ENCODE peak calls at places on chromosomes 4 and X, in eight cellular contexts. One of them, this sample, is unnamed.

GRCh38 chr4:173522160-173522873 is 7.7 kb downstream of the HAND2 start:
- DNase-seq in SIG-M5: no peak
- DNase-seq in stimulated activated CD4-positive, alpha-beta T cell treated with anti-CD3 and anti-CD28 coated beads, Interleukin-12 subunit alpha, Interleukin-12 subunit beta, amount 100 ng/mL, for 48 hours: no peak
- DNase-seq in sciatic nerve: peak
- DNase-seq in NCI-H1417: no peak
- DNase-seq in ELR: peak
- DNase-seq in spleen: peak
- DNase-seq in stimulated activated naive CD8-positive, alpha-beta T cell treated with anti-CD3 and anti-CD28 coated beads, Interleukin-15, Interleukin-2, amounts not matched to agents 100 U/mL and 50 U/mL, for 24 hours: no peak
- DNase-seq in this sample: peak

GRCh38 chr4:121900132-121900983 is 30.1 kb upstream of the BBS7 start:
- DNase-seq in SIG-M5: no peak
- DNase-seq in stimulated activated CD4-positive, alpha-beta T cell treated with anti-CD3 and anti-CD28 coated beads, Interleukin-12 subunit alpha, Interleukin-12 subunit beta, amount 100 ng/mL, for 48 hours: peak
- DNase-seq in sciatic nerve: peak
- DNase-seq in NCI-H1417: peak
- DNase-seq in ELR: peak
- DNase-seq in spleen: no peak
- DNase-seq in stimulated activated naive CD8-positive, alpha-beta T cell treated with anti-CD3 and anti-CD28 coated beads, Interleukin-15, Interleukin-2, amounts not matched to agents 100 U/mL and 50 U/mL, for 24 hours: peak
- DNase-seq in this sample: peak

GRCh38 chrX:55132416-55132815 is 43.6 kb downstream of the PAGE2 start:
- DNase-seq in SIG-M5: no peak
- DNase-seq in stimulated activated CD4-positive, alpha-beta T cell treated with anti-CD3 and anti-CD28 coated beads, Interleukin-12 subunit alpha, Interleukin-12 subunit beta, amount 100 ng/mL, for 48 hours: no peak
- DNase-seq in sciatic nerve: no peak
- DNase-seq in NCI-H1417: no peak
- DNase-seq in ELR: no peak
- DNase-seq in spleen: no peak
- DNase-seq in stimulated activated naive CD8-positive, alpha-beta T cell treated with anti-CD3 and anti-CD28 coated beads, Interleukin-15, Interleukin-2, amounts not matched to agents 100 U/mL and 50 U/mL, for 24 hours: no peak
- DNase-seq in this sample: no peak

GRCh38 chr4:165461176-165461835 is 82.5 kb downstream of the CPE start:
- DNase-seq in SIG-M5: no peak
- DNase-seq in stimulated activated CD4-positive, alpha-beta T cell treated with anti-CD3 and anti-CD28 coated beads, Interleukin-12 subunit alpha, Interleukin-12 subunit beta, amount 100 ng/mL, for 48 hours: no peak
- DNase-seq in sciatic nerve: no peak
- DNase-seq in NCI-H1417: no peak
- DNase-seq in ELR: peak
- DNase-seq in spleen: no peak
- DNase-seq in stimulated activated naive CD8-positive, alpha-beta T cell treated with anti-CD3 and anti-CD28 coated beads, Interleukin-15, Interleukin-2, amounts not matched to agents 100 U/mL and 50 U/mL, for 24 hours: no peak
- DNase-seq in this sample: no peak

GRCh38 chr4:121642876-121643585 is 53.7 kb downstream of the ANXA5 start:
- DNase-seq in SIG-M5: no peak
- DNase-seq in stimulated activated CD4-positive, alpha-beta T cell treated with anti-CD3 and anti-CD28 coated beads, Interleukin-12 subunit alpha, Interleukin-12 subunit beta, amount 100 ng/mL, for 48 hours: no peak
- DNase-seq in sciatic nerve: no peak
- DNase-seq in NCI-H1417: no peak
- DNase-seq in ELR: no peak
- DNase-seq in spleen: no peak
- DNase-seq in stimulated activated naive CD8-positive, alpha-beta T cell treated with anti-CD3 and anti-CD28 coated beads, Interleukin-15, Interleukin-2, amounts not matched to agents 100 U/mL and 50 U/mL, for 24 hours: no peak
- DNase-seq in this sample: no peak

GRCh38 chr4:22514001-22514400 is 1.9 kb downstream of the ADGRA3 start:
- DNase-seq in SIG-M5: no peak
- DNase-seq in stimulated activated CD4-positive, alpha-beta T cell treated with anti-CD3 and anti-CD28 coated beads, Interleukin-12 subunit alpha, Interleukin-12 subunit beta, amount 100 ng/mL, for 48 hours: no peak
- DNase-seq in sciatic nerve: no peak
- DNase-seq in NCI-H1417: no peak
- DNase-seq in ELR: peak
- DNase-seq in spleen: no peak
- DNase-seq in stimulated activated naive CD8-positive, alpha-beta T cell treated with anti-CD3 and anti-CD28 coated beads, Interleukin-15, Interleukin-2, amounts not matched to agents 100 U/mL and 50 U/mL, for 24 hours: no peak
- DNase-seq in this sample: no peak

GRCh38 chrX:9130031-9130430 is 96.1 kb upstream of the FAM9B start:
- DNase-seq in SIG-M5: no peak
- DNase-seq in stimulated activated CD4-positive, alpha-beta T cell treated with anti-CD3 and anti-CD28 coated beads, Interleukin-12 subunit alpha, Interleukin-12 subunit beta, amount 100 ng/mL, for 48 hours: no peak
- DNase-seq in sciatic nerve: no peak
- DNase-seq in NCI-H1417: no peak
- DNase-seq in ELR: no peak
- DNase-seq in spleen: no peak
- DNase-seq in stimulated activated naive CD8-positive, alpha-beta T cell treated with anti-CD3 and anti-CD28 coated beads, Interleukin-15, Interleukin-2, amounts not matched to agents 100 U/mL and 50 U/mL, for 24 hours: no peak
- DNase-seq in this sample: no peak

GRCh38 chrX:110992611-110993010 is 103.4 kb upstream of the PAK3 start:
- DNase-seq in SIG-M5: no peak
- DNase-seq in stimulated activated CD4-positive, alpha-beta T cell treated with anti-CD3 and anti-CD28 coated beads, Interleukin-12 subunit alpha, Interleukin-12 subunit beta, amount 100 ng/mL, for 48 hours: peak
- DNase-seq in sciatic nerve: no peak
- DNase-seq in NCI-H1417: peak
- DNase-seq in ELR: peak
- DNase-seq in spleen: no peak
- DNase-seq in stimulated activated naive CD8-positive, alpha-beta T cell treated with anti-CD3 and anti-CD28 coated beads, Interleukin-15, Interleukin-2, amounts not matched to agents 100 U/mL and 50 U/mL, for 24 hours: peak
- DNase-seq in this sample: no peak

GRCh38 chrX:47958943-47959342 is 44.8 kb downstream of the ZNF182 start:
- DNase-seq in SIG-M5: no peak
- DNase-seq in stimulated activated CD4-positive, alpha-beta T cell treated with anti-CD3 and anti-CD28 coated beads, Interleukin-12 subunit alpha, Interleukin-12 subunit beta, amount 100 ng/mL, for 48 hours: no peak
- DNase-seq in sciatic nerve: no peak
- DNase-seq in NCI-H1417: no peak
- DNase-seq in ELR: peak
- DNase-seq in spleen: no peak
- DNase-seq in stimulated activated naive CD8-positive, alpha-beta T cell treated with anti-CD3 and anti-CD28 coated beads, Interleukin-15, Interleukin-2, amounts not matched to agents 100 U/mL and 50 U/mL, for 24 hours: no peak
- DNase-seq in this sample: no peak